ENCODE peak calls at places on chromosomes 3 and 15, in nine cellular contexts. One of them, this sample, is unnamed.

GRCh38 chr15:51341366-51342248 is at the start of gene GLDN:
- DNase-seq in brain microvascular endothelial cell: no peak
- DNase-seq in tibial artery: peak
- DNase-seq in NB4: no peak
- DNase-seq in type B pancreatic cell: no peak
- DNase-seq in HL-60: no peak
- DNase-seq in cardiac muscle cell: peak
- DNase-seq in hepatocyte: peak
- DNase-seq in AG09309: no peak
- DNase-seq in this sample: no peak

GRCh38 chr3:71142440-71143161 is 440.9 kb downstream of the FOXP1 start:
- DNase-seq in brain microvascular endothelial cell: no peak
- DNase-seq in tibial artery: no peak
- DNase-seq in NB4: peak
- DNase-seq in type B pancreatic cell: no peak
- DNase-seq in HL-60: peak
- DNase-seq in cardiac muscle cell: no peak
- DNase-seq in hepatocyte: no peak
- DNase-seq in AG09309: no peak
- DNase-seq in this sample: no peak

GRCh38 chr3:4061854-4062360 is 241.3 kb upstream of the SETMAR start:
- DNase-seq in brain microvascular endothelial cell: no peak
- DNase-seq in tibial artery: no peak
- DNase-seq in NB4: no peak
- DNase-seq in type B pancreatic cell: no peak
- DNase-seq in HL-60: no peak
- DNase-seq in cardiac muscle cell: no peak
- DNase-seq in hepatocyte: no peak
- DNase-seq in AG09309: no peak
- DNase-seq in this sample: no peak

GRCh38 chr3:125460233-125460632 is 59.8 kb downstream of the SNX4 start:
- DNase-seq in brain microvascular endothelial cell: no peak
- DNase-seq in tibial artery: no peak
- DNase-seq in NB4: no peak
- DNase-seq in type B pancreatic cell: no peak
- DNase-seq in HL-60: no peak
- DNase-seq in cardiac muscle cell: peak
- DNase-seq in hepatocyte: no peak
- DNase-seq in AG09309: no peak
- DNase-seq in this sample: no peak

GRCh38 chr3:77605308-77605707 is 565.4 kb downstream of the ROBO2 start:
- DNase-seq in brain microvascular endothelial cell: no peak
- DNase-seq in tibial artery: no peak
- DNase-seq in NB4: no peak
- DNase-seq in type B pancreatic cell: no peak
- DNase-seq in HL-60: no peak
- DNase-seq in cardiac muscle cell: no peak
- DNase-seq in hepatocyte: peak
- DNase-seq in AG09309: no peak
- DNase-seq in this sample: no peak

GRCh38 chr15:61057830-61058529 is 171.1 kb downstream of the RORA start:
- DNase-seq in brain microvascular endothelial cell: no peak
- DNase-seq in tibial artery: no peak
- DNase-seq in NB4: no peak
- DNase-seq in type B pancreatic cell: no peak
- DNase-seq in HL-60: no peak
- DNase-seq in cardiac muscle cell: no peak
- DNase-seq in hepatocyte: no peak
- DNase-seq in AG09309: no peak
- DNase-seq in this sample: no peak

GRCh38 chr15:76196286-76196948 is 114.9 kb downstream of the ETFA start:
- DNase-seq in brain microvascular endothelial cell: peak
- DNase-seq in tibial artery: peak
- DNase-seq in NB4: peak
- DNase-seq in type B pancreatic cell: no peak
- DNase-seq in HL-60: peak
- DNase-seq in cardiac muscle cell: peak
- DNase-seq in hepatocyte: peak
- DNase-seq in AG09309: peak
- DNase-seq in this sample: no peak

GRCh38 chr3:140391041-140391440 is 286.8 kb upstream of the TRIM42 start:
- DNase-seq in brain microvascular endothelial cell: no peak
- DNase-seq in tibial artery: no peak
- DNase-seq in NB4: no peak
- DNase-seq in type B pancreatic cell: no peak
- DNase-seq in HL-60: no peak
- DNase-seq in cardiac muscle cell: no peak
- DNase-seq in hepatocyte: no peak
- DNase-seq in AG09309: no peak
- DNase-seq in this sample: no peak

GRCh38 chr3:46231323-46231722 is 10.9 kb upstream of the CCR3 start:
- DNase-seq in brain microvascular endothelial cell: no peak
- DNase-seq in tibial artery: no peak
- DNase-seq in NB4: no peak
- DNase-seq in type B pancreatic cell: no peak
- DNase-seq in HL-60: no peak
- DNase-seq in cardiac muscle cell: no peak
- DNase-seq in hepatocyte: no peak
- DNase-seq in AG09309: no peak
- DNase-seq in this sample: no peak

GRCh38 chr3:134029256-134029733 is 430 bp downstream of the SLCO2A1 start:
- DNase-seq in brain microvascular endothelial cell: no peak
- DNase-seq in tibial artery: no peak
- DNase-seq in NB4: no peak
- DNase-seq in type B pancreatic cell: no peak
- DNase-seq in HL-60: no peak
- DNase-seq in cardiac muscle cell: no peak
- DNase-seq in hepatocyte: peak
- DNase-seq in AG09309: no peak
- DNase-seq in this sample: no peak

GRCh38 chr3:103337179-103337845 is 902.5 kb downstream of the ZPLD1 start:
- DNase-seq in brain microvascular endothelial cell: no peak
- DNase-seq in tibial artery: no peak
- DNase-seq in NB4: no peak
- DNase-seq in type B pancreatic cell: no peak
- DNase-seq in HL-60: no peak
- DNase-seq in cardiac muscle cell: no peak
- DNase-seq in hepatocyte: no peak
- DNase-seq in AG09309: no peak
- DNase-seq in this sample: no peak

GRCh38 chr3:181133832-181134231 is 144.3 kb upstream of the DNAJC19 start:
- DNase-seq in brain microvascular endothelial cell: no peak
- DNase-seq in tibial artery: no peak
- DNase-seq in NB4: no peak
- DNase-seq in type B pancreatic cell: no peak
- DNase-seq in HL-60: no peak
- DNase-seq in cardiac muscle cell: no peak
- DNase-seq in hepatocyte: no peak
- DNase-seq in AG09309: no peak
- DNase-seq in this sample: no peak

GRCh38 chr15:78120523-78120922 is 10.7 kb downstream of the CIB2 start:
- DNase-seq in brain microvascular endothelial cell: no peak
- DNase-seq in tibial artery: no peak
- DNase-seq in NB4: no peak
- DNase-seq in type B pancreatic cell: no peak
- DNase-seq in HL-60: no peak
- DNase-seq in cardiac muscle cell: no peak
- DNase-seq in hepatocyte: no peak
- DNase-seq in AG09309: no peak
- DNase-seq in this sample: no peak

GRCh38 chr3:94110854-94111253 is 48.0 kb downstream of the NSUN3 start:
- DNase-seq in brain microvascular endothelial cell: no peak
- DNase-seq in tibial artery: no peak
- DNase-seq in NB4: no peak
- DNase-seq in type B pancreatic cell: no peak
- DNase-seq in HL-60: no peak
- DNase-seq in cardiac muscle cell: no peak
- DNase-seq in hepatocyte: no peak
- DNase-seq in AG09309: no peak
- DNase-seq in this sample: no peak

DNA sequence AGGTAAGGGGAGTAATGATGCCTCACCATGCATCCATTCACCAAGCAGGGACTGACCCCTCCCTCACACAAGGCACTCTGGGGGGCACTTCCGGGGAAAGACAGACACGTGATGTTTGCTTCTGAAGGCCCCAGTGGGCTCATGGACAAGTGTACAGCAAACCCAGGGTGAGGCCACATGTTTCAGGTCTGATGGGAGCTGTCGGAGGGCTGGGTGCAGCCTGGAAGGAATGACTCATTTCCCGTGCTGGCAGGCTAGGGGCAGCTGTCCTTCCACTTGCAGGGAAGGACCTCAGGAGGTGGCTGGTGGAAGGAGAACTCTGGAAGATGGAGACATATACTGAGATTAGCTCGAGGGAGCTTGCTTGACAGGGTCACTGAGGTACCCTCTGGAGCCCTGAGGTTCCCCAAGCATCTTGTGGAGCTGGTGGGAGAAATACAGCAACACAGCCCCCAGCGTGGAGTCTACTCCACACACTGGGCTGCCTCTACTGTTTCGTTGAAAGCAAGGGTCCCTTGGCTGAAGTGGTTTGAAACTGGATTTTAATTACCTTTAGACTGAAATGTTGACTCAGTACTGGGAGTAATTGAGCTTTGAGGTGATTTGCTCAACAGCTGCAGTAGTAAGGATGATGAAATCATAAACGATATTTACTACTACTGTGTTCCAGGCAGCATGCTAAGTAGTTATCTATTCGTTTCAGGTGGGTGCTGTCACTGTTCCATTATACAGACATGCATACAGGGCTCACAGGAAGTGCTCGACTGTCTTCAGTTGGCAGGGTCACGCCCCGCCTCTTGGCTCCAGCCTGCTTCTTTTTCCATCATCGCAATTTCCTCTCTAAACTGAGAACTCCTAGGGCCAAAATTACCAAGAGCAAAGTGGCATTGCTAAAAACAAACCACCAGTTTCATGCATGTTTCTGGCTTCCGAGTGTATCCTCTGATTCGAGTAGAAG is 230.4 kb downstream of the ADAMTS17 start:
- DNase-seq in brain microvascular endothelial cell: peak
- DNase-seq in tibial artery: peak
- DNase-seq in NB4: peak
- DNase-seq in type B pancreatic cell: no peak
- DNase-seq in HL-60: peak
- DNase-seq in cardiac muscle cell: no peak
- DNase-seq in hepatocyte: peak
- DNase-seq in AG09309: peak
- DNase-seq in this sample: no peak
- TF ChIP-seq CTCF in brain microvascular endothelial cell: no peak
- TF ChIP-seq CTCF in tibial artery: no peak
- TF ChIP-seq CTCF in NB4: no peak
- TF ChIP-seq CTCF in type B pancreatic cell: no peak
- TF ChIP-seq CTCF in HL-60: no peak
- TF ChIP-seq CTCF in cardiac muscle cell: no peak
- TF ChIP-seq CTCF in hepatocyte: no peak
- TF ChIP-seq CTCF in AG09309: no peak
- TF ChIP-seq CTCF in this sample: no peak

GRCh38 chr3:64329037-64329436 is 103.8 kb upstream of the PRICKLE2 start:
- DNase-seq in brain microvascular endothelial cell: no peak
- DNase-seq in tibial artery: no peak
- DNase-seq in NB4: peak
- DNase-seq in type B pancreatic cell: no peak
- DNase-seq in HL-60: no peak
- DNase-seq in cardiac muscle cell: peak
- DNase-seq in hepatocyte: no peak
- DNase-seq in AG09309: no peak
- DNase-seq in this sample: no peak
- TF ChIP-seq CTCF in brain microvascular endothelial cell: peak
- TF ChIP-seq CTCF in tibial artery: no peak
- TF ChIP-seq CTCF in NB4: no peak
- TF ChIP-seq CTCF in type B pancreatic cell: peak
- TF ChIP-seq CTCF in HL-60: no peak
- TF ChIP-seq CTCF in cardiac muscle cell: no peak
- TF ChIP-seq CTCF in hepatocyte: no peak
- TF ChIP-seq CTCF in AG09309: no peak
- TF ChIP-seq CTCF in this sample: no peak

GRCh38 chr3:84547971-84548970 is 410.5 kb upstream of the CADM2 start:
- DNase-seq in brain microvascular endothelial cell: no peak
- DNase-seq in tibial artery: no peak
- DNase-seq in NB4: peak
- DNase-seq in type B pancreatic cell: no peak
- DNase-seq in HL-60: no peak
- DNase-seq in cardiac muscle cell: peak
- DNase-seq in hepatocyte: peak
- DNase-seq in AG09309: no peak
- DNase-seq in this sample: no peak
- TF ChIP-seq CTCF in brain microvascular endothelial cell: peak
- TF ChIP-seq CTCF in tibial artery: peak
- TF ChIP-seq CTCF in NB4: peak
- TF ChIP-seq CTCF in type B pancreatic cell: peak
- TF ChIP-seq CTCF in HL-60: peak
- TF ChIP-seq CTCF in cardiac muscle cell: no peak
- TF ChIP-seq CTCF in hepatocyte: peak
- TF ChIP-seq CTCF in AG09309: peak
- TF ChIP-seq CTCF in this sample: peak

GRCh38 chr15:90233701-90234518 is at the start of the genes CIB1 and GDPGP1:
- DNase-seq in brain microvascular endothelial cell: peak
- DNase-seq in tibial artery: peak
- DNase-seq in NB4: peak
- DNase-seq in type B pancreatic cell: peak
- DNase-seq in HL-60: peak
- DNase-seq in cardiac muscle cell: peak
- DNase-seq in hepatocyte: peak
- DNase-seq in AG09309: peak
- DNase-seq in this sample: peak
- TF ChIP-seq CTCF in brain microvascular endothelial cell: no peak
- TF ChIP-seq CTCF in tibial artery: no peak
- TF ChIP-seq CTCF in NB4: no peak
- TF ChIP-seq CTCF in type B pancreatic cell: no peak
- TF ChIP-seq CTCF in HL-60: no peak
- TF ChIP-seq CTCF in cardiac muscle cell: no peak
- TF ChIP-seq CTCF in hepatocyte: no peak
- TF ChIP-seq CTCF in AG09309: no peak
- TF ChIP-seq CTCF in this sample: no peak